ENCODE peak calls at places on chromosomes 16 and 17, in six cellular contexts. J is mucosa of descending colon, F is SK-N-SH, A is IMR-90, H is fibroblast of lung, V is ovary. B is an unnamed sample.

GRCh38 chr17:52678211-52678610 is 519.7 kb upstream of the CA10 start:
- DNase-seq in J (no peak), F (no peak), A (no peak), H (no peak), V (no peak), B (no peak)

GRCh38 chr16:19384656-19385055 is 33.0 kb upstream of the TMC5 start:
- DNase-seq in A (no peak), H (no peak), J (peak), F (no peak), V (no peak), B (no peak)

GRCh38 chr16:86784267-86784626 is 205.9 kb downstream of the FOXL1 start:
- DNase-seq in J (no peak), F (no peak), V (no peak), H (no peak), A (no peak), B (peak)

GRCh38 chr16:64615647-64616280 is 506.1 kb downstream of the CDH11 start:
- DNase-seq in A (peak), F (no peak), V (no peak), J (no peak), H (peak), B (peak)

GRCh38 chr17:74763565-74764387 is 12.4 kb downstream of the NAT9 start:
- DNase-seq in J (peak), A (no peak), V (no peak), F (peak), H (no peak), B (no peak)

GRCh38 chr16:29730649-29731048 is 15.1 kb downstream of the C16orf54 start:
- DNase-seq in J (no peak), F (no peak), H (no peak), A (no peak), V (no peak), B (no peak)

GRCh38 chr17:29857823-29858222 is 72.2 kb downstream of the SSH2 start:
- DNase-seq in V (no peak), J (no peak), F (no peak), H (no peak), A (no peak), B (no peak)

GRCh38 chr17:27562777-27563455 is 68.1 kb upstream of the LGALS9 start:
- DNase-seq in H (no peak), J (no peak), A (peak), V (no peak), F (no peak), B (no peak)

GRCh38 chr16:53611151-53611802 is 92.4 kb downstream of the RPGRIP1L start:
- DNase-seq in V (no peak), J (no peak), F (no peak), H (no peak), A (no peak), B (no peak)

GRCh38 chr17:4951486-4951885 is 567 bp downstream of the ENO3 start:
- DNase-seq in H (no peak), F (no peak), V (no peak), A (no peak), J (no peak), B (no peak)

GRCh38 chr17:65100316-65101140 is 36.6 kb upstream of the RGS9 start:
- DNase-seq in H (peak), V (peak), J (peak), F (peak), A (peak), B (peak)

GRCh38 chr16:23134274-23134673 is 15.0 kb downstream of the USP31 start:
- DNase-seq in F (peak), J (no peak), V (peak), A (no peak), H (peak), B (no peak)

GRCh38 chr16:80060470-80060869 is 459.9 kb upstream of the MAF start:
- DNase-seq in V (no peak), A (no peak), J (no peak), F (no peak), H (no peak), B (no peak)

GRCh38 chr17:42871647-42872046 is 20.6 kb downstream of the AOC3 start:
- DNase-seq in F (no peak), J (no peak), V (no peak), A (no peak), H (no peak), B (no peak)

GRCh38 chr16:88888778-88889387 is 22.4 kb upstream of the PABPN1L start:
- DNase-seq in V (no peak), F (no peak), H (no peak), J (no peak), A (no peak), B (no peak)

GRCh38 chr17:47982645-47983440 is 11.9 kb downstream of the CDK5RAP3 start:
- DNase-seq in F (peak), H (no peak), A (no peak), J (no peak), V (no peak), B (no peak)

GRCh38 chr17:82213251-82214011 is 789 bp upstream of the CCDC57 start:
- DNase-seq in V (peak), F (peak), H (peak), J (peak), A (peak), B (peak)

GRCh38 chr17:8494506-8495111 is 58.9 kb downstream of the NDEL1 start:
- DNase-seq in V (no peak), H (no peak), J (no peak), F (no peak), A (no peak), B (no peak)
- TF ChIP-seq CTCF in V (no peak), H (no peak), J (no peak), F (no peak), A (no peak), B (no peak)

GRCh38 chr16:600781-601180 is 10.9 kb downstream of the RAB40C start:
- DNase-seq in J (no peak), H (peak), F (peak), V (no peak), A (no peak), B (no peak)
- TF ChIP-seq CTCF in J (no peak), H (peak), F (peak), V (no peak), A (no peak), B (peak)

GRCh38 chr17:17844500-17844899 is 7.7 kb upstream of the SREBF1 start:
- DNase-seq in V (no peak), J (no peak), A (no peak), F (peak), H (no peak), B (no peak)
- TF ChIP-seq CTCF in V (no peak), J (no peak), A (no peak), F (no peak), H (no peak), B (no peak)

GRCh38 chr16:70702624-70703023 is 16.8 kb upstream of the MTSS2 start:
- DNase-seq in A (no peak), H (no peak), J (no peak), F (no peak), V (no peak), B (no peak)

GRCh38 chr16:70703835-70704381 is 18.1 kb upstream of the MTSS2 start:
- DNase-seq in F (no peak), A (no peak), J (no peak), H (no peak), V (no peak), B (no peak)

GRCh38 chr16:70704586-70704985 is 18.7 kb upstream of the MTSS2 start:
- DNase-seq in H (no peak), V (no peak), J (no peak), A (no peak), F (no peak), B (peak)

GRCh38 chr16:70701998-70702397 is 16.1 kb upstream of the MTSS2 start:
- DNase-seq in H (no peak), F (no peak), J (no peak), A (no peak), V (no peak), B (no peak)

DNA sequence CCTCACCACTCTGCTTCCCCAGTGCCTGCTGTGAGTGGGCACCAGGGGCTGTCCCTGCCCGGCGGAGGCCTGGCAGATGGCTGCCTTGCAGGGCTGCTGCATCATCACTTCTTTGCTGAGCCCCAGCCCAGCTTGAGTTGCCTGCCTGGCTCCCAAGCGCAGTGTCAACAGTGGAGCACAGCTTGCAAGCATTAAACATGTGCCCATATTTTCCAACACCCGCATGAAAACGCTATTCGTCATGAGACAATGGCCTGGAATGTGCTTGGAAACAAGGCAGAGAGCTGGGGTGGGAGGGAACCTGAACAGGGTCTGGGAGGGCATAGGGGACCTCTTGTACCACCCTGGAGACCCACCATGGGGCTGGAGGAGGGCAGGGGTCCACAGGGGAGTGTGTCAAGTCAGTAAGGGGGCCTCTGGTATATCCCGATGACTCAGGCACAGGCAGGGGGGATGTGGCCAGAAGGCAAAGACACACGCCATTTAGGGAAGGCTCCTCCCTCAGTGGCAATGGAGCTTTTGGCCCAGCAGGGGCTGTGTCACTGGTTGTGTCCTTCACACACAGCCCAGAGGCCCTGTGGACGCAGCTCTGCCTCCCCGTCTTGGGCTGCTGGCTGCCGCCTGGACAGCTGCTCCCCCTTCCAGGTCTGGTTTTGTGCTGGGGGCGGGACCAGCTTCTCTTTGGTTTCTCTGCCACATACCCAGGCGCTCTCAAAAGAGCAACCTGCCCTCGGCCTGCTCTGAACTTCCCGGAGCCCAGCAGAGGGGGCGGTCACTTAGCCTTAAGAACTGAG is 17.4 kb upstream of the MTSS2 start:
- DNase-seq in H (peak), J (no peak), F (peak), V (peak), A (peak), B (peak)
- TF ChIP-seq CTCF in H (peak), J (no peak), F (peak), V (peak), A (peak), B (peak)

GRCh38 chr17:45812102-45812501 is 28.0 kb downstream of the CRHR1 start:
- DNase-seq in V (no peak), J (no peak), F (no peak), A (no peak), H (peak), B (peak)
- TF ChIP-seq CTCF in V (no peak), J (no peak), F (no peak), A (no peak), H (peak), B (no peak)

GRCh38 chr17:38725066-38725465 is 5.1 kb upstream of the CISD3 start:
- DNase-seq in J (no peak), V (no peak), F (peak), A (no peak), H (no peak), B (no peak)

GRCh38 chr17:38729886-38730525 is at the start of gene CISD3:
- DNase-seq in V (peak), H (peak), J (peak), A (peak), F (peak), B (peak)

GRCh38 chr17:38728290-38728831 is 1.8 kb upstream of the CISD3 start:
- DNase-seq in F (no peak), A (no peak), V (no peak), J (no peak), H (no peak), B (no peak)

GRCh38 chr17:38729368-38729885 is 714 bp upstream of the CISD3 start:
- DNase-seq in F (no peak), J (no peak), A (no peak), V (no peak), H (no peak), B (no peak)

DNA sequence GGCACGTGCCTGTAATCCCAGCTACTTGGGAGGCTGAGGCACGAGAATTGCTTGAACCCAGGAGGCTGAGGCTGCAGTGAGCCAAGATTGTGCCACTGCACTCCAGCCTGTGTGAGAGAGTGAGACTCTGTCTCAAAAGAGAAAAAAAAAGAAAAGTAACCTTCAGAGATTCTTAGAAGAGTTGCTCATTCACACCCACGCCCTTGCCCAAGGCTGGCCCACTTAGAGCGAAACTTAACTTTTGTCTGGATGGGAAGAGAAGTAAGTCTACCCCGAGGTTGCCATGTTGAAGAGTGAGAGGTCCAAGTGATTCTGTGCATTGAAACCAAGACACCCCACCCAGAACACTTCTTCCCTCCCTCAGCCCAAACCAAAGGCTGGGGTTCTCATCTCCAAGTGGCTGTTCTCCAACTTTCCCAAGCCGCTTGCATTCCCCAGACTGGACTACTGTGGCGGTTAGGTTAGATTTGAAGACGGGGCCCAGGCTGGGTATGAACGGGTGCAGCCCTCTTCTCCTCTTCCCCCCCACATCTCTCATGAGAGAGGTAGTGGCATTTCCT is 2.4 kb upstream of the CISD3 start:
- DNase-seq in H (no peak), A (no peak), J (no peak), F (no peak), V (no peak), B (no peak)
- TF ChIP-seq CTCF in H (no peak), A (no peak), J (no peak), F (no peak), V (no peak), B (no peak)